ENCODE peak calls at places on chromosomes 5 and 9, in eight cellular contexts. Q is left lung; J is upper lobe of left lung; G is CD8-positive, alpha-beta T cell; D is tibial artery; M is adrenal gland; X is adipocyte; E is stomach. C is an unnamed sample. For H3K27me3, the result is how much of the 10 kb centered on the place peaks cover.

GRCh38 chr9:3848445-3849114 is 322.8 kb upstream of the RFX3 start:
- DNase-seq in Q (no peak), J (peak), G (no peak), D (no peak), M (no peak), X (peak), E (no peak), C (no peak)

GRCh38 chr5:56480305-56481146 is 247.4 kb upstream of the ANKRD55 start:
- DNase-seq in Q (peak), J (peak), G (no peak), D (peak), M (peak), X (peak), E (peak), C (peak)

GRCh38 chr5:98543490-98543889 is 230.0 kb upstream of the RGMB start:
- DNase-seq in Q (no peak), J (no peak), G (no peak), D (no peak), M (no peak), X (no peak), E (no peak), C (no peak)

GRCh38 chr5:168324864-168325615 is 33.6 kb downstream of the WWC1 start:
- DNase-seq in Q (no peak), J (no peak), G (no peak), D (no peak), M (no peak), X (no peak), E (peak), C (no peak)

GRCh38 chr5:137282216-137282615 is 216.9 kb downstream of the SPOCK1 start:
- DNase-seq in Q (no peak), J (no peak), G (no peak), D (no peak), M (no peak), X (no peak), E (no peak), C (peak)

GRCh38 chr9:127051881-127052595 is 70.4 kb downstream of the ANGPTL2 start:
- DNase-seq in Q (no peak), J (no peak), G (no peak), D (no peak), M (no peak), X (no peak), E (no peak), C (no peak)

GRCh38 chr9:3740690-3741419 is 215.1 kb upstream of the RFX3 start:
- DNase-seq in Q (no peak), J (no peak), G (no peak), D (no peak), M (no peak), X (peak), E (no peak), C (no peak)

GRCh38 chr5:67059747-67060490 is 136.7 kb downstream of the CD180 start:
- DNase-seq in Q (no peak), J (no peak), G (no peak), D (no peak), M (no peak), X (peak), E (no peak), C (no peak)

GRCh38 chr9:111178361-111179043 is 140.2 kb upstream of the LPAR1 start:
- DNase-seq in Q (no peak), J (no peak), G (no peak), D (no peak), M (no peak), X (peak), E (no peak), C (no peak)

GRCh38 chr5:98443916-98444315 is 329.5 kb upstream of the RGMB start:
- DNase-seq in Q (no peak), J (no peak), G (no peak), D (no peak), M (no peak), X (no peak), E (no peak), C (no peak)

GRCh38 chr9:32404856-32405255 is 20.4 kb downstream of the ACO1 start:
- DNase-seq in Q (no peak), J (no peak), G (no peak), D (no peak), M (no peak), X (no peak), E (no peak), C (no peak)
- H3K27me3 ChIP-seq in Q (under half), J (under half), G (under half), D (under half), M (under half), X (under half), E (under half), C (under half)

GRCh38 chr5:569358-569867 is 42.7 kb upstream of the CEP72 start:
- DNase-seq in Q (no peak), J (peak), G (no peak), D (no peak), M (no peak), X (no peak), E (peak), C (no peak)

GRCh38 chr5:568809-569208 is 43.3 kb upstream of the CEP72 start:
- DNase-seq in Q (no peak), J (no peak), G (no peak), D (no peak), M (no peak), X (no peak), E (no peak), C (no peak)

GRCh38 chr5:567664-568060 is 43.4 kb upstream of the SLC9A3 start:
- DNase-seq in Q (no peak), J (peak), G (no peak), D (no peak), M (no peak), X (no peak), E (no peak), C (no peak)

GRCh38 chr5:566636-567309 is 42.5 kb upstream of the SLC9A3 start:
- DNase-seq in Q (no peak), J (no peak), G (peak), D (no peak), M (no peak), X (no peak), E (no peak), C (no peak)

DNA sequence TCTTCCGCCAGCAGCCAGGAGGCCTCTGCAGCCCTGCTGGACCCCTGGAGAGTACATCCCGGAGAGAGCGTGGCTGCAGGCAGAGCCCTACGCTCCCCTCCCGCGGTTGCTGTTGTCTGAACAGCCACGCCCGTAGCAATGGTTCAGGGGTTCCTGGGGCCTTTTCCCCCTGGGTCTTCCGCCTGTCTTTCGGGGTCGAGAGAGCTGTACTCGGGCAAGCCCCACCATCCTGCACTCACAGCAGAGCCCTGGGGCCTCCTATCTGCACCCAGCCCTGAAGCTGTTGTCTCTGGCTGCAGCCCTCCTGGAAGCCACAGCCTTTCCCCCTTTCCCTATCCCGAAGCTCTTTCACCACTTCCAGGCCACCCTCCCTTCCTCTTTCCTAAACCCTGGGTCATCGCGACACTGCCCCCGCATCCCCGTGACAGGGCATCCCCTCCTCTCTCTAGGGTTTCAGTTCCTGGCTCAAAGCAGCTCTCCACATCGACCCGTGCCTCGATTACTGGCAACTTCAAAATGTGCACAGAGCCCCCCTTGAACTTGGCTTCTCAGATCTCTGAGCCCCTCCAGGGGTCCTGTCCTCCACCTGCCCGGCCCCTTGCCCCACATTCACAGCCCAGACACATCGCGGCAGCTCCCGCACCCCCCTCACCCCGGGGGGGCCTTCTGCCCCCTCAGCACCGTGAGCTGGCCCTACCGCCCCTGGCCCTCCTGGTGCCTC is 43.9 kb upstream of the CEP72 start:
- DNase-seq in Q (no peak), J (peak), G (no peak), D (no peak), M (no peak), X (no peak), E (no peak), C (no peak)
- H3K27me3 ChIP-seq in Q (under half), J (under half), G (under half), D (under half), M (under half), X (under half), E (under half), C (under half)

GRCh38 chr9:71352837-71353236 is 231.4 kb upstream of the TRPM3 start:
- DNase-seq in Q (no peak), J (no peak), G (no peak), D (no peak), M (no peak), X (no peak), E (no peak), C (no peak)
- H3K27me3 ChIP-seq in Q (under half), J (under half), G (under half), D (under half), M (under half), X (under half), E (under half), C (under half)

DNA sequence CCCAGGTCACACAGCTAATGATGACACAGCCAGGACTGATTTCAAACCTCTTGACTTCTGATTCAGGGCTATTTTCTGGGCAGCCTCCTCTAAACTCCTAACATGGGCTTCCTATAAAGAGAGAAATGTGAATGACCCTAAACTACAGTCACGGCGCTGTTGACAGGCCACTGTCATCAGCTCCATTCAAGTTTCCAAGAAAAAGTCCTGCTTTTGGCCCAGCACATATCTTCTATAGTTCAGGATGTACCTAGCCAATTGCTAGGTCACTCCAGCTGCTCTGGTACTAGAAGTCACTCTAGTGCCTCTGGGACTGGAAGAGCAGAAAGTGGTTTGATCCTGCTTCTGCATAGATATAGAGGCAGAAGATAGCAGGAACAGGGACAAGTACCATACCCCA is 64.9 kb upstream of the TARS1 start:
- DNase-seq in Q (no peak), J (no peak), G (no peak), D (no peak), M (no peak), X (no peak), E (no peak), C (no peak)
- H3K27me3 ChIP-seq in Q (under half), J (under half), G (under half), D (under half), M (under half), X (under half), E (under half), C (under half)

DNA sequence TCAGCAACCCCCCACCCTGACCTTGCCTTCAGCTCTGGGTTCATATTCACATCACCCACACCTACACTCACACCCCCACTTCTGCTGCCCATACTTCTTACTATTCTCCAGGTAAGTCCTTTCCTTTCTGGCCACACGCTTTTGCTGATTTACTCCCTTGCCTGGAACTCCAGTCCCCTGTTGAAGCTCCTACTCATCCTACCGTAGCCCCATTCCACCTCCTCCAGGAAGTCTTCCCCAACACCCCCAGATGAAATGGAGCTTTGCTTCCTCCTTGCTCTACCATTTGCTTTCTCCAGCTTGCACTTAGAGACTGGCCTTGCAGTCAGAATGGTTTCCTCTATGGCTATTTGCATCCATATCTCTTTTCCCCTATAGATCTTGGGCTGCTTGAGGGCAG is 182.3 kb downstream of the MELK start:
- DNase-seq in Q (no peak), J (no peak), G (no peak), D (no peak), M (no peak), X (no peak), E (no peak), C (no peak)
- H3K27me3 ChIP-seq in Q (under half), J (under half), G (under half), D (under half), M (under half), X (half or more), E (under half), C (under half)